ENCODE peak calls at places on chromosomes 13 and 19, in four cellular contexts. One of them, this sample, is unnamed.

GRCh38 chr13:64819081-64819480 is 2411.1 kb downstream of the PCDH9 start:
- DNase-seq in right cardiac atrium: no peak
- DNase-seq in pancreas: no peak
- DNase-seq in Peyer's patch: no peak
- DNase-seq in this sample: no peak

GRCh38 chr19:57559008-57559403 is 657 bp downstream of the ZNF550 start:
- DNase-seq in right cardiac atrium: peak; percentile 50
- DNase-seq in pancreas: no peak
- DNase-seq in Peyer's patch: no peak
- DNase-seq in this sample: no peak

GRCh38 chr13:109764474-109765292 is 21.7 kb downstream of the IRS2 start:
- DNase-seq in right cardiac atrium: peak; percentile 56
- DNase-seq in pancreas: no peak
- DNase-seq in Peyer's patch: no peak
- DNase-seq in this sample: no peak

GRCh38 chr13:61410669-61411297 is 4.9 kb downstream of the PCDH20 start:
- DNase-seq in right cardiac atrium: no peak
- DNase-seq in pancreas: no peak
- DNase-seq in Peyer's patch: no peak
- DNase-seq in this sample: no peak

GRCh38 chr13:52127783-52128702 is 830 bp downstream of the NEK5 start:
- DNase-seq in right cardiac atrium: peak; percentile 63
- DNase-seq in pancreas: peak; percentile 81
- DNase-seq in Peyer's patch: no peak
- DNase-seq in this sample: peak; percentile 62

GRCh38 chr19:46654621-46655152 is 6.3 kb downstream of the DACT3 start:
- DNase-seq in right cardiac atrium: peak; percentile 80
- DNase-seq in pancreas: no peak
- DNase-seq in Peyer's patch: no peak
- DNase-seq in this sample: no peak

GRCh38 chr19:37691881-37692504 is 27.6 kb downstream of the ZNF607 start:
- DNase-seq in right cardiac atrium: peak; percentile 95
- DNase-seq in pancreas: peak; percentile 59
- DNase-seq in Peyer's patch: peak; percentile 75
- DNase-seq in this sample: peak; percentile 86

GRCh38 chr13:103788061-103788652 is 721.9 kb upstream of the SLC10A2 start:
- DNase-seq in right cardiac atrium: no peak
- DNase-seq in pancreas: no peak
- DNase-seq in Peyer's patch: no peak
- DNase-seq in this sample: no peak

GRCh38 chr13:101098873-101099272 is 317.4 kb downstream of the NALCN start:
- DNase-seq in right cardiac atrium: no peak
- DNase-seq in pancreas: no peak
- DNase-seq in Peyer's patch: no peak
- DNase-seq in this sample: no peak

DNA sequence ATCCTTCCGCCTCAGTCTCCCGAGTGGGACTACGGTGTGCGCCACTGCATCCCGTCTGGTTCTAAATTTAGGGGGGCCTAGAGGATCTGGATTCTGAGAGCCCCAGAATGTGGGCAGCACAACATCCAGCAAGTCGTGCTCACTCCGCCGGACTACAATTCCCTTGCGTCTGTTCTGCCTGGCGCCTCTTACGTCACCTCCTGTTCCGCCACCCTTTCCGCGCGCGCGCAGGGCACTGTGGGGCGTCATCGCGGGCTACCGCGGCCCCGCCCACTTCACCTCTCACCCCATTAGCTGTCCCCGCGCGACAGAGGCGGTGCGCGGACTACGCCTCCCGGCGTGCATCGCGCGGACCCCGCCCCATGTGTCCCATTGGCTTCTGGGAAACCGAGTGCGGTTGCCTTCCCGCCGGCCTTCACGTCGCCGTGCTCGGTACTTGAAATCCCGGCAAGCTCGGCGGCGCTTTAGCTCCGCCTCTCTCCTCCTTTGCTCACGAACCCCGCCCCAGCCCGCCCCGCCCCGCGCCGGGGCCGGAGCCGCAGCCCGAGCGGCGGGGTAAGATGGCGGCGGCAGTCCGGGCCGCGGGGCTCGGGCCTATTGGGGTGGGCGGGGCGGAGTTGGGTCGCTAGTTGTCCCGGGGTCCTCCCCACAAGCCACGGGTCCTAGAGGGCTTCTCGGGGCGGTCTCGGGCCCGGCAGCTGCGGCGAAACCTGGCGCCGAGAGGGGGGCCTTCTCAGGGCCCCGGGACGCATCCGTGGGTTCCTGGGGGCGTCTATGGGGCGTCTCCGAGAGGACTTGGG is at the start of gene SCAF1:
- DNase-seq in right cardiac atrium: peak; percentile 100
- DNase-seq in pancreas: peak; percentile 99
- DNase-seq in Peyer's patch: peak; percentile 99
- DNase-seq in this sample: peak; percentile 100
- H3K4me1 ChIP-seq in right cardiac atrium: peaks cover 1% of the 10 kb centered on the region
- H3K4me1 ChIP-seq in pancreas: peaks cover 23% of the 10 kb centered on the region
- H3K4me1 ChIP-seq in Peyer's patch: no peaks in the 10 kb centered on the region
- H3K4me1 ChIP-seq in this sample: peaks cover 37% of the 10 kb centered on the region

DNA sequence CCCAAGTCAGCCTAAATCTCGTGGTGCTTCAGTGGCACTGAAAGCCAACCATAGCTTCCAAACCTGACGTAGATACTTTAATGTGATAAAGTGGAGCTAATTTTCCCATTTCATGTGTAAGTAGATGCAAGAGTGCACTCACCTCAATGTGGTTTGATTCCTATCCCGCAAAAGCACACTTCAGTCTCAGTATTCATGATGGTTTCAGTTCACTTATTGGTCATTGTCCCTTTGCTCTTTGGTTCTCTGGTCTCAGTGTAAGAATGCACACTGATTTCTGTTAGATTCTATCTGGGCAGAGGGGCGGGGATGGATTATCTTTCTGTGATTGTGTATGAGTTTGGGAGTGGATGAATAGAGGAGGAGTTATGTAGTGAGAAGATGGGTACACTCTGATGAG is 340.6 kb downstream of the KCNRG start:
- DNase-seq in right cardiac atrium: no peak
- DNase-seq in pancreas: no peak
- DNase-seq in Peyer's patch: no peak
- DNase-seq in this sample: no peak
- H3K4me1 ChIP-seq in right cardiac atrium: peaks cover 6% of the 10 kb centered on the region
- H3K4me1 ChIP-seq in pancreas: peaks cover 21% of the 10 kb centered on the region
- H3K4me1 ChIP-seq in Peyer's patch: peaks cover 8% of the 10 kb centered on the region
- H3K4me1 ChIP-seq in this sample: no peaks in the 10 kb centered on the region

DNA sequence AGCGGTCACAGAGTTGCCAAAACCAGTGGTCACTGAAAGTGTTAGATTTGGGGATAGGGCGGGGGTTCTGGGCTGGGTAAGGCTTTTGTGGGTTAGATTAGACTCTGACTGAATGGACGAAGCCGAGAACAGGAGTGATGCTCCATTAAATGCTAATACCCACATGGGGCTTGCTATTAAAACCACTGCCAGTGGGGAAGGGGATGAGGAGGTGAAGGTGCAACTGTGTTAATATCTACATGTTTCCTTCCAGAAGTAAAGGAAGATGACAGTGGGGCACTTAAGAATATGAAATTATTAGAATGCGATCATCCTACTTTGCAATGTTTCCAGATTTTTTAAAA is 573 bp upstream of the ZNF614 start:
- DNase-seq in right cardiac atrium: no peak
- DNase-seq in pancreas: no peak
- DNase-seq in Peyer's patch: no peak
- DNase-seq in this sample: no peak
- H3K4me1 ChIP-seq in right cardiac atrium: peaks cover 7% of the 10 kb centered on the region
- H3K4me1 ChIP-seq in pancreas: peaks cover 6% of the 10 kb centered on the region
- H3K4me1 ChIP-seq in Peyer's patch: no peaks in the 10 kb centered on the region
- H3K4me1 ChIP-seq in this sample: peaks cover 11% of the 10 kb centered on the region

GRCh38 chr13:92972751-92973150 is 253.9 kb upstream of the GPC6 start:
- DNase-seq in right cardiac atrium: no peak
- DNase-seq in pancreas: no peak
- DNase-seq in Peyer's patch: no peak
- DNase-seq in this sample: no peak

GRCh38 chr13:92974905-92975429 is 251.6 kb upstream of the GPC6 start:
- DNase-seq in right cardiac atrium: peak; percentile 10
- DNase-seq in pancreas: no peak
- DNase-seq in Peyer's patch: no peak
- DNase-seq in this sample: no peak

DNA sequence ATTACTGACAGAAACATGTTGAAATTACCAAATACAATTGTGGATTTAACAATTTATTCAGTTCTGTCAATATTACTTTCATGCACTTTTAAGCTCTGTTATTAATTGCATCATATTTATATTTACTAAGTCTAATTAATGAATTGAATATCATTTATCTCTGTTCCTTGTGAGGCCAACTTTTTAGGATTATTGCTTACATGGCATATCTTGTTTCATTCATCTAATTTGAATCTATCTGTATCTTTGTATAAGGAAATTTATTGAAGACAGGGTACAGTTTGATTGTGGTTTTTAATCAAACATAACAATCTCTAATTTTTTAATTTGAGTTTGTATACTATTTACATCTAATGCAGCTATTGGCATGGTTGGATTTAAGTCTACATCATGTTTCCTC is 249.9 kb upstream of the GPC6 start:
- DNase-seq in right cardiac atrium: no peak
- DNase-seq in pancreas: no peak
- DNase-seq in Peyer's patch: no peak
- DNase-seq in this sample: no peak
- H3K4me1 ChIP-seq in right cardiac atrium: no peaks in the 10 kb centered on the region
- H3K4me1 ChIP-seq in pancreas: no peaks in the 10 kb centered on the region
- H3K4me1 ChIP-seq in Peyer's patch: no peaks in the 10 kb centered on the region
- H3K4me1 ChIP-seq in this sample: no peaks in the 10 kb centered on the region

GRCh38 chr19:55303477-55303876 is 19.7 kb downstream of the BRSK1 start:
- DNase-seq in right cardiac atrium: no peak
- DNase-seq in pancreas: no peak
- DNase-seq in Peyer's patch: no peak
- DNase-seq in this sample: no peak
- H3K4me1 ChIP-seq in right cardiac atrium: no peaks in the 10 kb centered on the region
- H3K4me1 ChIP-seq in pancreas: no peaks in the 10 kb centered on the region
- H3K4me1 ChIP-seq in Peyer's patch: no peaks in the 10 kb centered on the region
- H3K4me1 ChIP-seq in this sample: peaks cover 14% of the 10 kb centered on the region

GRCh38 chr19:41542622-41543021 is 33.3 kb upstream of the CEACAM21 start:
- DNase-seq in right cardiac atrium: no peak
- DNase-seq in pancreas: no peak
- DNase-seq in Peyer's patch: no peak
- DNase-seq in this sample: no peak

GRCh38 chr19:41545547-41545946 is 30.4 kb upstream of the CEACAM21 start:
- DNase-seq in right cardiac atrium: no peak
- DNase-seq in pancreas: no peak
- DNase-seq in Peyer's patch: no peak
- DNase-seq in this sample: no peak

GRCh38 chr19:41541990-41542584 is 33.9 kb upstream of the CEACAM21 start:
- DNase-seq in right cardiac atrium: peak; percentile 77
- DNase-seq in pancreas: peak; percentile 27
- DNase-seq in Peyer's patch: peak; percentile 58
- DNase-seq in this sample: peak; percentile 61

GRCh38 chr19:41546386-41546789 is 29.6 kb upstream of the CEACAM21 start:
- DNase-seq in right cardiac atrium: peak; percentile 62
- DNase-seq in pancreas: no peak
- DNase-seq in Peyer's patch: no peak
- DNase-seq in this sample: peak; percentile 58

DNA sequence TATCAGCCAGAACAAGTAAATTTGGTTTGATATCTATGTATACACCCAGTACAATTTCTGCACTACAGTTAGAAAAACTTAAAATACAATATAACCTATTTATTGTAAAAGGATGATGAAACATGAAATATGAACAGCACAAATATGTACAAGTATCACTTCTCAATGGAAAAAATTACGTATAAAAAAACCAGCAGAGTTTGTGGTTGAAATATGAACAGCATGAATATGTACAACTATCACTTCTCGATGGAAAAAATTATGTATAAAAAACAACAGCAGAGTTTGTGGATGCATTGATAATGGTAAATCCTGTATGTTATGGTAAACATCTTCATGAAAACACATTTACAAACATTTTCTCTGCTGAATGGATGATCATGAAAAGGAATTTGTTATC is 32.4 kb upstream of the CEACAM21 start:
- DNase-seq in right cardiac atrium: no peak
- DNase-seq in pancreas: no peak
- DNase-seq in Peyer's patch: no peak
- DNase-seq in this sample: no peak
- H3K4me1 ChIP-seq in right cardiac atrium: peaks cover 4% of the 10 kb centered on the region
- H3K4me1 ChIP-seq in pancreas: no peaks in the 10 kb centered on the region
- H3K4me1 ChIP-seq in Peyer's patch: peaks cover 2% of the 10 kb centered on the region
- H3K4me1 ChIP-seq in this sample: peaks cover 60% of the 10 kb centered on the region

GRCh38 chr19:39137131-39137530 is 11.5 kb downstream of the PAK4 start:
- DNase-seq in right cardiac atrium: no peak
- DNase-seq in pancreas: no peak
- DNase-seq in Peyer's patch: no peak
- DNase-seq in this sample: no peak

GRCh38 chr19:39133431-39134270 is 8.1 kb downstream of the PAK4 start:
- DNase-seq in right cardiac atrium: peak; percentile 72
- DNase-seq in pancreas: peak; percentile 61
- DNase-seq in Peyer's patch: peak; percentile 61
- DNase-seq in this sample: no peak

GRCh38 chr19:39138221-39139211 is 12.9 kb downstream of the PAK4 start:
- DNase-seq in right cardiac atrium: peak; percentile 62
- DNase-seq in pancreas: no peak
- DNase-seq in Peyer's patch: no peak
- DNase-seq in this sample: no peak

GRCh38 chr19:39136225-39136940 is 10.8 kb downstream of the PAK4 start:
- DNase-seq in right cardiac atrium: peak; percentile 72
- DNase-seq in pancreas: no peak
- DNase-seq in Peyer's patch: peak; percentile 83
- DNase-seq in this sample: no peak

GRCh38 chr19:39135701-39136100 is 10.1 kb downstream of the PAK4 start:
- DNase-seq in right cardiac atrium: no peak
- DNase-seq in pancreas: no peak
- DNase-seq in Peyer's patch: no peak
- DNase-seq in this sample: no peak
- H3K4me1 ChIP-seq in right cardiac atrium: peaks cover 8% of the 10 kb centered on the region
- H3K4me1 ChIP-seq in pancreas: peaks cover 37% of the 10 kb centered on the region
- H3K4me1 ChIP-seq in Peyer's patch: peaks cover 7% of the 10 kb centered on the region
- H3K4me1 ChIP-seq in this sample: no peaks in the 10 kb centered on the region

GRCh38 chr19:1210227-1210538 is 4.6 kb downstream of the STK11 start:
- DNase-seq in right cardiac atrium: no peak
- DNase-seq in pancreas: no peak
- DNase-seq in Peyer's patch: no peak
- DNase-seq in this sample: no peak
- H3K4me1 ChIP-seq in right cardiac atrium: peaks cover 28% of the 10 kb centered on the region
- H3K4me1 ChIP-seq in pancreas: peaks cover 50% of the 10 kb centered on the region
- H3K4me1 ChIP-seq in Peyer's patch: peaks cover 40% of the 10 kb centered on the region
- H3K4me1 ChIP-seq in this sample: peaks cover 40% of the 10 kb centered on the region

This sample was measured in CD8-positive, alpha-beta memory T cell.